ENCODE peak calls at places on chromosome 1, in eight cellular contexts. D is stimulated activated CD4-positive, alpha-beta T cell treated with anti-CD3 and anti-CD28 coated beads, Interleukin-1b, Interleukin-23, amount 100 ng/mL, for 4 hours; U is T47D; J is NCI-H2029; K is activated CD4-positive, alpha-beta T cell treated with anti-CD3 and anti-CD28 coated beads, Interleukin-2, amount 10 ng/mL, durations not matched to agents 7 days and 5 days; Y is NCI-H2081 treated with DMSO at 0.1 percent for 48 hours; F is mucosa of descending colon; O is hepatocyte. Z is an unnamed sample.

GRCh38 chr1:93751391-93752250 is 70.0 kb upstream of the BCAR3 start:
- DNase-seq in D (no peak), U (no peak), J (no peak), K (no peak), Y (no peak), F (no peak), O (no peak), Z (no peak)

GRCh38 chr1:40981702-40982448 is 2.4 kb downstream of the CTPS1 start:
- DNase-seq in D (no peak), U (no peak), J (no peak), K (no peak), Y (no peak), F (no peak), O (no peak), Z (no peak)

GRCh38 chr1:56320873-56321272 is 258.5 kb downstream of the PLPP3 start:
- DNase-seq in D (no peak), U (no peak), J (no peak), K (no peak), Y (no peak), F (no peak), O (no peak), Z (no peak)

GRCh38 chr1:182955596-182956588 is 2.9 kb upstream of the SHCBP1L start:
- DNase-seq in D (no peak), U (no peak), J (no peak), K (no peak), Y (no peak), F (no peak), O (no peak), Z (peak; percentile 99)

GRCh38 chr1:64248065-64248464 is 44.6 kb downstream of the UBE2U start:
- DNase-seq in D (no peak), U (no peak), J (peak; percentile 65), K (no peak), Y (no peak), F (no peak), O (no peak), Z (peak; percentile 33)

GRCh38 chr1:154742586-154742985 is 127.5 kb downstream of the KCNN3 start:
- DNase-seq in D (no peak), U (no peak), J (no peak), K (no peak), Y (no peak), F (no peak), O (no peak), Z (no peak)

GRCh38 chr1:54950361-54951163 is 29.9 kb upstream of the TMEM61 start:
- DNase-seq in D (peak; percentile 10), U (peak; percentile 33), J (peak; percentile 74), K (peak; percentile 60), Y (peak; percentile 55), F (peak; percentile 61), O (peak; percentile 86), Z (peak; percentile 88)

GRCh38 chr1:48776400-48777218 is at the start of gene BEND5:
- DNase-seq in D (peak; percentile 25), U (no peak), J (peak; percentile 60), K (peak; percentile 59), Y (peak; percentile 41), F (peak; percentile 60), O (peak; percentile 78), Z (peak; percentile 90)

GRCh38 chr1:186476306-186477040 is 15.6 kb upstream of the PDC start:
- DNase-seq in D (no peak), U (no peak), J (no peak), K (no peak), Y (no peak), F (no peak), O (no peak), Z (no peak)

GRCh38 chr1:9843576-9843945 is 19.8 kb upstream of the CLSTN1 start:
- DNase-seq in D (no peak), U (peak; percentile 69), J (peak; percentile 95), K (no peak), Y (peak; percentile 91), F (peak; percentile 85), O (peak; percentile 4), Z (peak; percentile 48)

Z was measured in NCI-H82.